ENCODE peak calls at places on chromosomes 5 and 9, in eight cellular contexts. Q is AG09309; E is T-helper 9 cell; M is hypothalamus; V is fibroblast of pulmonary artery; U is activated gamma-delta T cell treated with anti-CD3 and anti-CD28 coated beads, Interleukin-2, amount 50 U/mL, for 16 hours; Z is GM03348; G is RWPE1. F is an unnamed sample.
A peak's percentile ranks its signal among the peaks of the same experiment; 100 is the strongest.

GRCh38 chr5:54651482-54652076 is 134.0 kb downstream of the SNX18 start:
- DNase-seq in Q (no peak), E (no peak), M (peak; percentile 10), V (peak; percentile 81), U (no peak), Z (no peak), G (peak; percentile 95), F (no peak)

GRCh38 chr5:113278976-113279375 is 155.8 kb downstream of the TSSK1B start:
- DNase-seq in Q (no peak), E (no peak), M (no peak), V (no peak), U (no peak), Z (peak; percentile 13), G (no peak), F (no peak)

GRCh38 chr5:133753856-133754255 is 141.5 kb upstream of the FSTL4 start:
- DNase-seq in Q (no peak), E (no peak), M (no peak), V (no peak), U (no peak), Z (no peak), G (peak; percentile 85), F (no peak)

GRCh38 chr5:475704-476101 is 32.7 kb downstream of the EXOC3 start:
- DNase-seq in Q (no peak), E (no peak), M (no peak), V (no peak), U (no peak), Z (no peak), G (no peak), F (no peak)

GRCh38 chr5:159764283-159764927 is 151.9 kb upstream of the ADRA1B start:
- DNase-seq in Q (peak; percentile 75), E (no peak), M (no peak), V (peak; percentile 89), U (no peak), Z (peak; percentile 89), G (peak; percentile 46), F (no peak)

GRCh38 chr5:59188415-59189225 is 605.7 kb downstream of the RAB3C start:
- DNase-seq in Q (no peak), E (peak; percentile 44), M (peak; percentile 48), V (peak; percentile 87), U (peak; percentile 25), Z (peak; percentile 71), G (peak; percentile 70), F (peak; percentile 54)

GRCh38 chr5:9545959-9546851 is at the start of gene SEMA5A:
- DNase-seq in Q (no peak), E (peak; percentile 0), M (peak; percentile 59), V (peak; percentile 64), U (no peak), Z (peak; percentile 95), G (peak; percentile 49), F (no peak)

GRCh38 chr5:154519375-154519774 is 41.3 kb upstream of the HAND1 start:
- DNase-seq in Q (no peak), E (no peak), M (no peak), V (no peak), U (no peak), Z (no peak), G (no peak), F (no peak)

GRCh38 chr9:113573303-113573958 is 109.9 kb downstream of the RGS3 start:
- DNase-seq in Q (no peak), E (no peak), M (no peak), V (no peak), U (no peak), Z (no peak), G (no peak), F (no peak)

GRCh38 chr9:123562844-123563346 is 206.9 kb downstream of the CRB2 start:
- DNase-seq in Q (peak; percentile 90), E (no peak), M (no peak), V (peak; percentile 68), U (no peak), Z (peak; percentile 82), G (peak; percentile 45), F (no peak)

GRCh38 chr9:32709871-32710270 is 73.5 kb upstream of the TMEM215 start:
- DNase-seq in Q (no peak), E (no peak), M (no peak), V (no peak), U (no peak), Z (no peak), G (no peak), F (no peak)

GRCh38 chr5:113112435-113112834 is 135.8 kb downstream of the DCP2 start:
- DNase-seq in Q (no peak), E (no peak), M (no peak), V (peak; percentile 72), U (no peak), Z (peak; percentile 70), G (peak; percentile 49), F (no peak)

GRCh38 chr5:123371575-123372179 is 51.5 kb downstream of the CEP120 start:
- DNase-seq in Q (no peak), E (peak; percentile 34), M (peak; percentile 1), V (peak; percentile 33), U (peak; percentile 6), Z (peak; percentile 14), G (peak; percentile 8), F (no peak)

GRCh38 chr5:96079075-96079474 is 117.4 kb upstream of the ELL2 start:
- DNase-seq in Q (peak; percentile 78), E (no peak), M (no peak), V (peak; percentile 90), U (no peak), Z (peak; percentile 74), G (peak; percentile 92), F (no peak)

GRCh38 chr9:92146610-92147009 is 31.4 kb upstream of the SPTLC1 start:
- DNase-seq in Q (no peak), E (no peak), M (no peak), V (peak; percentile 61), U (no peak), Z (peak; percentile 27), G (no peak), F (no peak)

GRCh38 chr5:56986631-56986957 is 34.7 kb upstream of the MIER3 start:
- DNase-seq in Q (no peak), E (no peak), M (no peak), V (no peak), U (no peak), Z (no peak), G (no peak), F (no peak)

GRCh38 chr9:133986061-133986460 is 6.1 kb downstream of the VAV2 start:
- DNase-seq in Q (no peak), E (no peak), M (no peak), V (no peak), U (no peak), Z (no peak), G (no peak), F (no peak)

GRCh38 chr9:137383453-137384115 is 39.4 kb downstream of the EXD3 start:
- DNase-seq in Q (no peak), E (no peak), M (no peak), V (no peak), U (no peak), Z (no peak), G (no peak), F (no peak)

GRCh38 chr5:166926098-166926497 is 1365.3 kb upstream of the WWC1 start:
- DNase-seq in Q (no peak), E (no peak), M (no peak), V (no peak), U (no peak), Z (no peak), G (no peak), F (no peak)

F was measured in CD8-positive, alpha-beta T cell.